ENCODE peak calls at places on chromosomes 2 and 18, in four cellular contexts. K, I, H and C are unnamed samples.

GRCh38 chr2:216195565-216195978 is 86.4 kb downstream of the XRCC5 start:
- DNase-seq in K (no peak), I (no peak), H (no peak), C (no peak)

GRCh38 chr2:133504566-133505505 is 63.4 kb downstream of the NCKAP5 start:
- DNase-seq in K (peak; percentile 22), I (peak; percentile 24), H (peak; percentile 25), C (peak; percentile 78)

GRCh38 chr2:101956465-101957030 is 35.2 kb upstream of the IL1R2 start:
- DNase-seq in K (no peak), I (no peak), H (no peak), C (no peak)

GRCh38 chr2:205696541-205697441 is 14.5 kb downstream of the NRP2 start:
- DNase-seq in K (no peak), I (no peak), H (no peak), C (no peak)

GRCh38 chr2:65031341-65032015 is 24.7 kb upstream of the CEP68 start:
- DNase-seq in K (peak; percentile 55), I (no peak), H (no peak), C (no peak)

GRCh38 chr18:79487198-79488165 is 91.8 kb downstream of the NFATC1 start:
- DNase-seq in K (no peak), I (no peak), H (no peak), C (peak; percentile 56)

GRCh38 chr18:50096766-50097435 is 98.0 kb downstream of the MYO5B start:
- DNase-seq in K (no peak), I (no peak), H (no peak), C (no peak)

GRCh38 chr2:232592687-232593407 is 40.6 kb upstream of the EFHD1 start:
- DNase-seq in K (peak; percentile 41), I (no peak), H (no peak), C (peak; percentile 83)

GRCh38 chr2:7692657-7693161 is 775.5 kb downstream of the RNF144A start:
- DNase-seq in K (no peak), I (no peak), H (peak; percentile 85), C (no peak)

GRCh38 chr2:189179607-189179979 is at the start of gene COL5A2:
- DNase-seq in K (no peak), I (peak; percentile 23), H (peak; percentile 66), C (no peak)

GRCh38 chr2:96771792-96772618 is 11.3 kb downstream of the CNNM4 start:
- DNase-seq in K (peak; percentile 81), I (no peak), H (no peak), C (no peak)

GRCh38 chr2:3827673-3828575 is 124.5 kb downstream of the DCDC2C start:
- DNase-seq in K (peak; percentile 51), I (no peak), H (no peak), C (no peak)

GRCh38 chr18:6781179-6781714 is 51.7 kb downstream of the ARHGAP28 start:
- DNase-seq in K (no peak), I (no peak), H (no peak), C (no peak)

GRCh38 chr2:177148477-177149154 is 64.0 kb upstream of the HNRNPA3 start:
- DNase-seq in K (peak; percentile 73), I (peak; percentile 53), H (peak; percentile 64), C (peak; percentile 84)

GRCh38 chr2:100857915-100858314 is 38.0 kb downstream of the NPAS2 start:
- DNase-seq in K (no peak), I (no peak), H (no peak), C (no peak)

GRCh38 chr2:42523341-42523740 is 29.6 kb upstream of the KCNG3 start:
- DNase-seq in K (no peak), I (no peak), H (no peak), C (no peak)

GRCh38 chr2:133171396-133172004 is 396.8 kb downstream of the NCKAP5 start:
- DNase-seq in K (peak; percentile 12), I (no peak), H (no peak), C (no peak)

GRCh38 chr2:42922790-42923631 is 130.6 kb upstream of the HAAO start:
- DNase-seq in K (no peak), I (no peak), H (peak; percentile 84), C (no peak)

GRCh38 chr2:884027-884748 is 66.5 kb upstream of the SNTG2 start:
- DNase-seq in K (no peak), I (no peak), H (no peak), C (no peak)

GRCh38 chr2:886072-887022 is 64.3 kb upstream of the SNTG2 start:
- DNase-seq in K (no peak), I (peak; percentile 39), H (no peak), C (no peak)

GRCh38 chr2:887639-888038 is 63.0 kb upstream of the SNTG2 start:
- DNase-seq in K (no peak), I (peak; percentile 33), H (no peak), C (no peak)

GRCh38 chr2:883260-884026 is 67.2 kb upstream of the SNTG2 start:
- DNase-seq in K (no peak), I (no peak), H (no peak), C (no peak)

DNA sequence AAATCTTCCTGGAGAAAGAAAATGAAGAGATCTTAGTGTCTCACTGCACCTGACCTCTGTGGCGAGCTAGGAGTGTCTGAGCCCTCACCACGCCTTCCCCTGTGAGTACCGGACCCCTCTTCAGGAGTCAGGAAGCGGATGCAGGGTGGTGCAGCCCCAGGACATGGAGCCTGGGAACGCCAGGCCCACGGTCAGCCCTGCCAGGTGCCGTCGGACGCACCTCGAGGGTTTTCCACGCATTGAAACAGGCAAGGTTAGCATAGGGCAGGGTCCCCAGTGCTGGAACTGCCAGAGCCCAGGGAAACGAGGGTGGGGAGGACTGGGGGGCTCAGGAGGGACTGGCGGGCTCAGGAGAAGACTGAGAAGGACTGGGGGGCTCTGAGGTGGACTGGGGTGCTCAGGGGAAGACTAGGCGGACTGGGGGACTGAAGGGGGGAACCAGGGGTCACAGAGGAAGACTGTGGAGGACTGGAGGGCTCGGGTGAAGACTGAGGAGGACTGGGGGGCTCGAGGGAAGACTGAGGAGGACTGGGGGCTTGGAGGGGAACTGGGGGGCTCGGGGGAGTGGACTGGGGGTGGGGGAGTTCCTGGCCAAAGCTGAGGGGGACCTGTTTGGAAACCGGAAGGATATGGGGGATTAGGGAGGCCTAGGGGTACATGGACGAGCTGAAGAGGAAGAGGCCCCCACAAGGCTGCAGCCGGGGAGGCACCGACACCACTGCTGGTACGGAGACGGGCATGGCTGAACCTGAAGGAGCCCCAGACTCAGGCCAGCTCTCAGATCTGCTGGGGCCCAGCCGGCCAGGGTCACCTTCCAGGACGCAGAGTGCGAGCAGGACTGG is 65.2 kb upstream of the SNTG2 start:
- DNase-seq in K (no peak), I (no peak), H (no peak), C (no peak)
- H3K4me1 ChIP-seq in K (no peaks in the 10 kb centered on the region), I (no peaks in the 10 kb centered on the region), H (no peaks in the 10 kb centered on the region), C (no peaks in the 10 kb centered on the region)

DNA sequence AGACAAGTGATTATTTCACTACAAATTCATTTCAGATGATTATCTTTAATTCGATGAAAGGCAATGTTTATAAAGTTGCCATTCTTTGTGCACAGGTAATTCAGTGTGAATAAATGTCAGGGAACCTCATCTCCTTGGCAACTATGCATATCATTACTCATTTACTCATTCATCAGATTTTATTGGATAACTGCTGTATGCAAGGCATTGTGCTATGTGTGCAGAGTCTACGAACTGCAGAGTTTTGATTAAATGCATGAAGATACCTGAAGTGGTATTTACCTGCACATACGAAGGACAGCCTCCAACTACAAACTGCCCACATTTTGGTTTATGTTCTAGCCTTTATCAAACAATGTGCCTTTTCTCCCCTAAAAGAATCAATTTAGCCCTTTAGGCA is 3.5 kb downstream of the RND3 start:
- DNase-seq in K (no peak), I (no peak), H (no peak), C (no peak)
- H3K4me3 ChIP-seq in K (peak overlapping the region; percentile 61), I (no peak overlapping the region), H (peak overlapping the region; percentile 82), C (peak overlapping the region; percentile 92)

GRCh38 chr2:125512313-125512712 is 1143.6 kb upstream of the GYPC start:
- DNase-seq in K (no peak), I (no peak), H (no peak), C (no peak)

GRCh38 chr2:125516496-125517109 is 1139.4 kb upstream of the GYPC start:
- DNase-seq in K (no peak), I (no peak), H (no peak), C (no peak)
- TF ChIP-seq CTCF in K (no peak), I (peak; percentile 26), H (no peak), C (peak; percentile 44)

DNA sequence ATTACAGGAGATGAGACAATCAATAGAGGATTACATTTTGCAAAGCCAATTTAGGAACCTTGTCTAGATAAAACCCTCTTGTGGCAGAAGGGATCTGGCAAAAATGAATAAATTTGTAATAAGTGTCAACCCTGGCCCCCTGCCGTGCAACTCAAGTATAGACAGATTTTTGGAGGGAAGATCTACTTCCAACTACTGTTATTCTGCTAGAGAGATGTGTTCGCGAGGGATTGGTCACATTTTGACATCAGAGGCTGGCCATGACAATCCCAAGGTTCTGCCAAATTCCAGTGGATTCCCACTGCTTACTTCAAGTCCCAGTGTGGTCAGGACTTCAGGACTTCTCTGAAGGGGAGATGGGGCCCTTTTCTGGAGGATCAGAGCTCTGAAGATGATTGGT is 192.6 kb downstream of the SH3RF3 start:
- DNase-seq in K (no peak), I (no peak), H (no peak), C (no peak)
- H3K4me1 ChIP-seq in K (peaks cover 21% of the 10 kb centered on the region), I (no peaks in the 10 kb centered on the region), H (peaks cover 85% of the 10 kb centered on the region), C (peaks cover 34% of the 10 kb centered on the region)

DNA sequence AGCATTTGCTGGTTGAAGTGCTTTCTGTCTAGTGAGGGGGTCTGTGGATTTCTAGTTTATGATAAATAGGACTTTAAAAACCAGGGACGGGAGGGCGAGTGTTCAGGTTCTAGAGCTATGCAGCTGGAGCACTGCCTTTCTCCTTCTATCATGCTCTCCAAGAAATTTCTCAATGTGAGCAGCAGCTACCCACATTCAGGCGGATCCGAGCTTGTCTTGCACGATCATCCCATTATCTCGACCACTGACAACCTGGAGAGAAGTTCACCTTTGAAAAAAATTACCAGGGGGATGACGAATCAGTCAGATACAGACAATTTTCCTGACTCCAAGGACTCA is at the start of gene TBR1:
- DNase-seq in K (no peak), I (no peak), H (no peak), C (no peak)
- H3K4me3 ChIP-seq in K (no peak within 1 kb of the TSS), I (no peak within 1 kb of the TSS), H (peak within 1 kb of the TSS; percentile 58), C (peak within 1 kb of the TSS; percentile 45)

GRCh38 chr18:23825978-23826405 is 136.7 kb downstream of the LAMA3 start:
- DNase-seq in K (peak; percentile 90), I (peak; percentile 50), H (peak; percentile 91), C (peak; percentile 79)

GRCh38 chr18:23824704-23825103 is 135.5 kb downstream of the LAMA3 start:
- DNase-seq in K (no peak), I (no peak), H (no peak), C (no peak)

GRCh38 chr18:23825496-23825895 is 136.2 kb downstream of the LAMA3 start:
- DNase-seq in K (no peak), I (no peak), H (no peak), C (no peak)

GRCh38 chr18:23824235-23824634 is 135.0 kb downstream of the LAMA3 start:
- DNase-seq in K (no peak), I (no peak), H (no peak), C (no peak)

DNA sequence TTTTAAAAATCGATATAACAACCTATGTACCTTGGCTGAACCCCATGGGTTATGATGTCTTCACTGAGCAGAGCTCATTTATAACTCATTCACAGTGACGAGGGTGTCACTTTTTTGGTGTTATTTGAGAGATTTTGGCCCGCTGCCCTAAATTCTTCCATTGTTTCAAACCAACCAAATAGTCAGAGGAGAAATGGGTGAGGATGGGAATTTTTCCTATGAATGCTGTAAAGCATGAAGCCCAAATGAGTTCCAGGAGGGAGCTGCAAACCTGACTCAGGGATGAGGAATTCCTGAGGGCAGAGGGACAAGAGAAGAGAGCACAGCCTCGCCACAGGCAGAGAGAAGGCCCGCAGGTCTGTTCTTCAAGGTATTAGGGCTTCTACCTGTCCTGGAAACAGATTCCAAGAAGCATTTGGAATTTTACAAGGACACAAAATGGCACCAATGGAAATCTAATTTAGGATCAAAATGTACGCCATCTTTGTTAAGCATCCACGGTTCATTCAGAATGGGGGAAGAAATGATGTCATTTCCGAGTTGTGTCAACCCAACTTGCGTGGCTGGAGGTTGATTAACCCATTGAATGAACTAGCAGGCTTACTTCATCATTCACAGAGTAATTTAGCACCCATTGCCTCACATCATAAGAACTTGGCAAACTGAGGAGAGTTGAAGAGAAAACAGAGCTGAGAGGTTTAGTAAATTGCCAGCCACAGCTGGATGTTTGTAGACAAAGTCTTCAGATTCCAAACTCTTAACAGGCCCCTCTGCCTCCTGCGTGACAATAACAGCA is 133.5 kb downstream of the LAMA3 start:
- DNase-seq in K (no peak), I (no peak), H (no peak), C (no peak)
- TF ChIP-seq CTCF in K (no peak), I (no peak), H (no peak), C (no peak)